ENCODE peak calls at places on chromosome 21, in ten cellular contexts. X, P, K, N, O, R, U, C, T and G are unnamed samples.

GRCh38 chr21:41559658-41560599 is 52.0 kb upstream of the TMPRSS2 start:
- DNase-seq in U (peak), T (no peak), N (no peak), K (no peak), X (no peak), O (no peak), P (peak), C (no peak), R (no peak), G (peak)

GRCh38 chr21:36122977-36123376 is 11.9 kb upstream of the CBR3 start:
- DNase-seq in C (no peak), R (peak), T (no peak), N (no peak), K (no peak), O (no peak), X (no peak), P (peak), U (no peak), G (no peak)

GRCh38 chr21:36749935-36750578 is 51.1 kb downstream of the SIM2 start:
- DNase-seq in R (no peak), O (peak), T (peak), P (peak), X (no peak), K (peak), U (no peak), N (peak), C (no peak), G (no peak)

GRCh38 chr21:36288651-36289243 is 31.2 kb upstream of the MORC3 start:
- DNase-seq in K (no peak), R (no peak), P (no peak), N (no peak), O (no peak), X (no peak), T (peak), U (no peak), C (no peak), G (no peak)

GRCh38 chr21:28811860-28812259 is 180.8 kb downstream of the LTN1 start:
- DNase-seq in O (no peak), X (no peak), R (no peak), K (no peak), T (no peak), P (no peak), U (no peak), C (no peak), N (no peak), G (no peak)

GRCh38 chr21:34336245-34336644 is 27.6 kb upstream of the KCNE2 start:
- DNase-seq in O (no peak), R (no peak), T (no peak), U (no peak), P (peak), C (no peak), K (no peak), N (no peak), X (no peak), G (no peak)

GRCh38 chr21:29181799-29182470 is 51.5 kb downstream of the MAP3K7CL start:
- DNase-seq in P (peak), U (peak), C (no peak), N (no peak), O (no peak), K (no peak), X (no peak), R (no peak), T (peak), G (no peak)

GRCh38 chr21:34593423-34593822 is 21.5 kb downstream of the RCAN1 start:
- DNase-seq in C (no peak), P (no peak), N (no peak), U (no peak), O (no peak), R (no peak), X (no peak), T (no peak), K (no peak), G (no peak)

GRCh38 chr21:41926068-41926806 is 27.6 kb downstream of the C2CD2 start:
- DNase-seq in O (no peak), T (peak), X (no peak), K (peak), U (no peak), P (peak), R (no peak), C (peak), N (no peak), G (peak)

GRCh38 chr21:31490471-31490870 is 146.4 kb upstream of the TIAM1 start:
- DNase-seq in C (no peak), U (no peak), O (no peak), R (no peak), X (peak), N (no peak), K (no peak), P (no peak), T (no peak), G (no peak)

GRCh38 chr21:36260030-36260787 is 59.8 kb upstream of the MORC3 start:
- DNase-seq in R (no peak), N (peak), K (no peak), X (peak), P (peak), C (peak), O (no peak), T (peak), U (peak), G (peak)

GRCh38 chr21:41970099-41970391 is 16.2 kb upstream of the C2CD2 start:
- DNase-seq in P (no peak), C (no peak), X (no peak), K (no peak), T (no peak), U (no peak), R (peak), N (no peak), O (no peak), G (no peak)

GRCh38 chr21:24197132-24197643 is 1410.1 kb downstream of the MRPL39 start:
- DNase-seq in K (no peak), C (no peak), X (no peak), U (no peak), P (no peak), T (no peak), O (no peak), N (no peak), R (no peak), G (no peak)

GRCh38 chr21:41716756-41717155 is 50.1 kb downstream of the RIPK4 start:
- DNase-seq in X (no peak), P (no peak), O (no peak), N (no peak), C (no peak), K (no peak), T (no peak), U (no peak), R (no peak), G (no peak)

GRCh38 chr21:16911166-16911607 is 601.7 kb upstream of the CXADR start:
- DNase-seq in X (no peak), P (no peak), U (no peak), O (no peak), R (no peak), K (no peak), N (no peak), C (no peak), T (no peak), G (no peak)

GRCh38 chr21:15222711-15223110 is 157.9 kb upstream of the NRIP1 start:
- DNase-seq in U (no peak), O (no peak), C (no peak), P (peak), T (no peak), K (no peak), N (no peak), R (no peak), X (no peak), G (no peak)

GRCh38 chr21:14073615-14074014 is 137.1 kb downstream of the LIPI start:
- DNase-seq in P (no peak), T (no peak), R (peak), C (no peak), O (no peak), K (no peak), X (no peak), U (no peak), N (no peak), G (no peak)

GRCh38 chr21:42583150-42583991 is 69.7 kb downstream of the SLC37A1 start:
- DNase-seq in R (peak), P (no peak), C (no peak), K (peak), N (no peak), U (no peak), X (no peak), O (no peak), T (no peak), G (no peak)

GRCh38 chr21:27759091-27759659 is 792.3 kb upstream of the ADAMTS5 start:
- DNase-seq in T (no peak), U (no peak), N (peak), K (peak), P (peak), O (peak), C (no peak), R (no peak), X (peak), G (no peak)
- TF ChIP-seq CTCF in T (peak), U (peak), N (peak), K (no peak), P (peak), O (no peak), C (no peak), R (no peak), X (peak), G (no peak)

GRCh38 chr21:43659136-43660000 is at the start of the genes HSF2BP and RRP1B:
- DNase-seq in R (peak), O (peak), P (peak), C (peak), U (peak), X (peak), K (peak), T (peak), N (peak), G (peak)
- TF ChIP-seq CTCF in R (no peak), O (no peak), P (no peak), C (no peak), U (no peak), X (no peak), K (no peak), T (peak), N (peak), G (no peak)

GRCh38 chr21:39180429-39181019 is 2.7 kb downstream of the PSMG1 start:
- DNase-seq in K (no peak), P (no peak), T (no peak), O (no peak), U (no peak), N (no peak), R (no peak), X (no peak), C (no peak), G (no peak)
- TF ChIP-seq CTCF in K (no peak), P (peak), T (peak), O (no peak), U (peak), N (no peak), R (no peak), X (no peak), C (peak), G (no peak)

GRCh38 chr21:26461500-26461899 is 111.6 kb downstream of the CYYR1 start:
- DNase-seq in O (no peak), R (no peak), K (no peak), T (no peak), P (no peak), U (no peak), X (no peak), C (no peak), N (no peak), G (no peak)

GRCh38 chr21:26457817-26458216 is 115.3 kb downstream of the CYYR1 start:
- DNase-seq in N (no peak), O (no peak), T (no peak), P (peak), U (no peak), R (no peak), K (no peak), C (no peak), X (no peak), G (no peak)

GRCh38 chr21:26460621-26461020 is 112.5 kb downstream of the CYYR1 start:
- DNase-seq in R (no peak), U (no peak), T (no peak), O (no peak), N (no peak), X (no peak), C (no peak), K (no peak), P (no peak), G (no peak)
- TF ChIP-seq CTCF in R (no peak), U (no peak), T (no peak), O (no peak), N (no peak), X (no peak), C (no peak), K (no peak), P (no peak), G (no peak)

GRCh38 chr21:20739421-20739820 is 258.8 kb upstream of the NCAM2 start:
- DNase-seq in O (no peak), P (no peak), T (no peak), N (no peak), X (peak), K (no peak), U (peak), R (no peak), C (no peak), G (peak)
- TF ChIP-seq CTCF in O (no peak), P (no peak), T (no peak), N (no peak), X (peak), K (peak), U (peak), R (no peak), C (no peak), G (no peak)

GRCh38 chr21:45509566-45510465 is 32.4 kb downstream of the SLC19A1 start:
- DNase-seq in R (peak), N (no peak), X (peak), C (no peak), U (no peak), P (no peak), O (peak), K (peak), T (no peak), G (no peak)
- TF ChIP-seq CTCF in R (no peak), N (no peak), X (peak), C (no peak), U (peak), P (peak), O (no peak), K (peak), T (no peak), G (no peak)

DNA sequence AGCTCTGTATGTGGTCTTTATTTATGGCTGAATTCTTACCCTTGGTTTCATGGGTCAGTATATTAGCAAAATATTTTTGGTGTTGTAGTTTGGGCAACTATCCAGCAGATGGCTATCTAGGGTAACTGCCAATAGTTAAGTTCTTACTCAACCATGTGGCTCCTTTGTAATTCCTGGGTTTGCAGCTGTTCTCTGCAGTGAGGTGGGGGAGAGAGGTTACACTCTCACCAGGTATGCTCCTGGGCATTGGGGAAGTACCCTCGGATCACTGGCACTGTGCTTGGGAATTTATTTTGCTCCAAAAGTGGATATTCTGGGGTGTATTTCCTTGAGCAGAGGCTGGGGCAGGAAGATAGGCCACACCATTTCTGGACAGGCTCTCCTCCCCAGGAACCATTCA is 436.7 kb upstream of the TMPRSS15 start:
- DNase-seq in O (no peak), N (no peak), T (no peak), X (peak), R (no peak), P (peak), U (no peak), C (no peak), K (no peak), G (no peak)
- TF ChIP-seq CTCF in O (no peak), N (no peak), T (no peak), X (peak), R (no peak), P (peak), U (peak), C (no peak), K (peak), G (peak)